ENCODE peak calls at places on chromosome 13, in ten cellular contexts. B is Peyer's patch, E is body of pancreas, L is lung, H is ascending aorta, X is uterus, N is cardiac muscle cell, U is osteoblast, S is HCT116, I is SK-N-SH. Q is an unnamed sample.
A peak's percentile ranks its signal among the peaks of the same experiment; 100 is the strongest.

GRCh38 chr13:113579686-113580085 is 4.9 kb upstream of the TFDP1 start:
- DNase-seq in L (no peak), U (no peak), X (no peak), I (no peak), S (no peak), N (no peak), E (no peak), B (no peak), H (peak; percentile 5), Q (no peak)

GRCh38 chr13:98350746-98351330 is 173.8 kb upstream of the RNF113B start:
- DNase-seq in S (no peak), E (no peak), U (no peak), B (no peak), I (no peak), L (no peak), N (no peak), X (no peak), H (no peak), Q (no peak)

GRCh38 chr13:77230560-77230959 is 96.3 kb downstream of the MYCBP2 start:
- DNase-seq in H (no peak), E (no peak), X (no peak), U (no peak), L (no peak), S (no peak), B (no peak), N (no peak), I (no peak), Q (no peak)

GRCh38 chr13:70792121-70792520 is 683.9 kb upstream of the KLHL1 start:
- DNase-seq in N (no peak), S (no peak), B (no peak), L (no peak), E (no peak), I (no peak), X (no peak), H (no peak), U (no peak), Q (no peak)

GRCh38 chr13:99859178-99860177 is 112.1 kb downstream of the ZIC5 start:
- DNase-seq in N (no peak), B (no peak), L (no peak), H (no peak), S (no peak), E (no peak), U (no peak), I (no peak), X (no peak), Q (no peak)

GRCh38 chr13:26061947-26062346 is 10.1 kb upstream of the SHISA2 start:
- DNase-seq in H (no peak), B (no peak), I (no peak), U (peak; percentile 90), S (no peak), N (no peak), X (no peak), L (no peak), E (no peak), Q (no peak)

GRCh38 chr13:58452123-58452623 is 820.6 kb downstream of the PCDH17 start:
- DNase-seq in X (no peak), E (no peak), I (no peak), N (no peak), L (no peak), B (no peak), H (no peak), U (no peak), S (no peak), Q (no peak)

GRCh38 chr13:26230703-26231102 is 8.6 kb upstream of the RNF6 start:
- DNase-seq in S (no peak), L (no peak), I (peak; percentile 42), U (no peak), H (no peak), E (no peak), N (peak; percentile 56), B (no peak), X (no peak), Q (no peak)

GRCh38 chr13:114128624-114129522 is 3.5 kb downstream of the RASA3 start:
- DNase-seq in L (peak; percentile 74), E (no peak), H (peak; percentile 67), U (peak; percentile 100), B (peak; percentile 94), X (peak; percentile 69), I (no peak), S (peak; percentile 72), N (no peak), Q (peak; percentile 51)

GRCh38 chr13:28889317-28889716 is 69.2 kb downstream of the MTUS2 start:
- DNase-seq in N (no peak), H (no peak), U (no peak), X (no peak), L (no peak), E (no peak), I (no peak), B (no peak), S (no peak), Q (no peak)

GRCh38 chr13:100089633-100090032 is 740 bp downstream of the PCCA start:
- DNase-seq in L (no peak), I (no peak), X (no peak), H (no peak), S (no peak), U (peak; percentile 71), N (no peak), B (no peak), E (no peak), Q (no peak)

GRCh38 chr13:29434217-29434940 is 161.1 kb downstream of the SLC7A1 start:
- DNase-seq in L (no peak), B (no peak), X (no peak), I (peak; percentile 21), S (no peak), N (no peak), H (no peak), E (no peak), U (no peak), Q (no peak)

GRCh38 chr13:42354246-42355117 is 82.5 kb downstream of the AKAP11 start:
- DNase-seq in U (peak; percentile 25), S (no peak), B (peak; percentile 61), L (no peak), H (no peak), E (no peak), X (no peak), N (peak; percentile 33), I (no peak), Q (no peak)

DNA sequence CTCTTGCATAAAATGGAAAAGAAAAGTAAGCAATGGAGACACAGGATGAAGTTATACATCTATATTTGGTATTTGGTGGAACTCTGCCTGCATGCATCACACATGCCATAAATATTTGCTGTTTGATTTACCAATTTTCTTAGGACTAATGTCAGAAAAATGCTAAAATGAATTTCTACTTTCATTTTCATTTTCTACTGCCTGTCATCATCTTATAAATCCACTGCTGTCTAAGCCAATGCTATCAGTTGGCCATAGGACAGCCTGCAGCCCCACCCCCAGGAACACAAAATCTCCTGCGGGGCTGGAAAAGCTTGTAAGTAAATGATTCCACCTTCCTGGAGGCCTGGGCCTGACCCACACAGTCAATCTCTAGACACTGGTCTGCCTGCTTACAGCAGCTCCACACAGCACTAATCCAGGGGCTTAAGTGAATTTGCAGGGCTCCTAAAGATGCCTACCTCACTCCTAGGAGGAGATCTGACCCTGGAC is 122.0 kb downstream of the ENOX1 start:
- DNase-seq in B (no peak), E (peak; percentile 14), I (no peak), L (no peak), N (peak; percentile 18), U (no peak), X (peak; percentile 23), H (no peak), S (no peak), Q (no peak)
- TF ChIP-seq CTCF in B (no peak), E (no peak), I (no peak), L (no peak), N (no peak), U (no peak), X (no peak), H (no peak), S (no peak), Q (no peak)

GRCh38 chr13:23349127-23349897 is 84.2 kb downstream of the SACS start:
- DNase-seq in B (no peak), U (no peak), N (no peak), X (no peak), E (no peak), H (no peak), I (no peak), L (no peak), S (no peak), Q (no peak)
- H3K36me3 ChIP-seq in B (no peaks in the 10 kb centered on the region), U (peaks cover 62% of the 10 kb centered on the region), N (peaks cover 8% of the 10 kb centered on the region), X (no peaks in the 10 kb centered on the region), E (no peaks in the 10 kb centered on the region), H (peaks cover 27% of the 10 kb centered on the region), I (peaks cover 61% of the 10 kb centered on the region), L (peaks cover 22% of the 10 kb centered on the region), S (peaks cover 13% of the 10 kb centered on the region), Q (no peaks in the 10 kb centered on the region)

DNA sequence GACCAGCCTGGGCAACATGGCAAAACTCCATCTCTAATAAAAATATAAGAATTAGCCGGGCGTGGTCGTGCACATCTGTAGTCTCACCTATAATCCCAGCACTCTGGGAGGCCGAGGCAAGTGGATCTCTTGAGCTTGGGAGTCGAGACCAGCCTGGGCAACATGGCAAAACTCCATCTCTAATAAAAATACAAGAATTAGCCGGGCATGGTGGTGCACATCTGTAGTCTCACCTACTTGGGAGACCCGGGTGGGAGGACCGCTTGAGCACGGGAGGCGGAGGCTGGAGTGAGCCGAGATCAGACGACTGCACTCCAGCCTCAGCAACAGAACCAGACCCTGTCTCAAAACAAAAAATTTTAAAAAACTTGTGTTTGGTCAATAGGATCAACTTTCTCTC is 7.7 kb downstream of the SLC25A30 start:
- DNase-seq in I (no peak), N (no peak), H (no peak), U (no peak), B (no peak), E (no peak), L (no peak), S (no peak), X (no peak), Q (no peak)
- H3K27ac ChIP-seq in I (no peak overlapping the region), N (no peak overlapping the region), H (no peak overlapping the region), U (no peak overlapping the region), B (no peak overlapping the region), E (no peak overlapping the region), L (no peak overlapping the region), S (no peak overlapping the region), X (no peak overlapping the region), Q (peak overlapping the region; percentile 99)

DNA sequence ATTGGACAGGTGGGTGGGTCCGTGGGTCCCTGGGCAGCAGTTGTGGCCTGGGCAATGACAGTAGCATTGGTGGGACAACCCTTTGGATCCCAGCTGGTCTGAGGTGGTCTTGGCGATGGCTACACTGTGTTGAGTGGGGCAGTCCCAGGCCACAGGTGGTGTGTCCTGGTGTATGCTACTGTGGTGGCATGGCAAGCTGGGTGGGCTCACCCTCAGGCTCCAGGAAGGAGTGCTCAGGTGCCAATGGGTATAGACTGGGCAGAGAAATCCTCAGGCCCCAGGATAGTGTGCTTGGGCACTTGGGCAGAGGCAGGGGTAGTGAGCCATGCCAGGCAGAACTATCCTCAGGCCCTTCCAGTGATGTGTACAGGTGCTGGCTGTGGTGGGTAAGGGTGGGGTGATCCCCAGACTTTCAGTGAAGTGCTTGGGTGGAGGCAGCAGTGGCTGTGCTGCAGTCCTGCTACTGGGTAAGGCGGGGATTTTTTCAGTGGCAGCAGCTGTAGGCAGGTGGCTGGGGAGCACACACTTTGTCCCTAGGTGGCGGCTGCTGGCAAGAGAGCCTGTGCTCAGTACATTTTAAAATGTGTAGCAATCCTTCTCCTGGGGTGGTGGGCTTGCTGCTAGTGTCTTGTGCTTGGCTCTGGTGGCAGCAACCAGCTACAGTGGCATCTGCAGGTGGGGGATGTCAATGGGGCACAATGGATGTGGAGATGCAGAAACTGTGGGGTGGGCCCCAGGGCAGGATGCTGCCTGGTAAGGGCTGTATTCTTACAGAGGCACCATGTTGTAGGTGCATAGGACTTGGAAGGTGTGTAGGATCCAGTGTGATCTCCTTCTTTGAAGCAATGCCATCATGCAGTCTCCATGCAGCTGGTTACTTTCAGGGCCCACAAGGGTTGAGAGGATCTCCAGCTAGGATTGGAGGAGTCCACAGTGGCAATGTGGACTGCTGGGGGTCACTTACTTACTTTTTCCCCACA is 64.9 kb downstream of the DNAJC3 start:
- DNase-seq in H (no peak), B (no peak), X (no peak), E (no peak), U (peak; percentile 62), S (no peak), N (no peak), L (no peak), I (no peak), Q (no peak)
- TF ChIP-seq CTCF in H (no peak), B (no peak), X (no peak), E (no peak), U (no peak), S (no peak), N (no peak), L (no peak), I (no peak), Q (no peak)